ENCODE peak calls at places on chromosomes 11 and 22, in ten cellular contexts. C, S, G, J, E, A, D, Z, H and I are unnamed samples.

GRCh38 chr11:102807921-102808320 is 10.0 kb upstream of the MMP1 start:
- DNase-seq in C (no peak), S (peak; percentile 92), G (peak; percentile 38), J (no peak), E (peak; percentile 93), A (peak; percentile 31), D (no peak), Z (no peak), H (no peak), I (no peak)

GRCh38 chr11:72012091-72012630 is 13.5 kb downstream of the IL18BP start:
- DNase-seq in C (no peak), S (no peak), G (no peak), J (no peak), E (no peak), A (no peak), D (no peak), Z (no peak), H (no peak), I (no peak)

GRCh38 chr11:59221438-59221837 is 8.7 kb upstream of the MPEG1 start:
- DNase-seq in C (no peak), S (no peak), G (no peak), J (no peak), E (no peak), A (peak; percentile 91), D (peak; percentile 61), Z (no peak), H (no peak), I (no peak)

GRCh38 chr11:40602866-40603578 is 856.4 kb downstream of the LRRC4C start:
- DNase-seq in C (no peak), S (peak; percentile 70), G (no peak), J (no peak), E (no peak), A (no peak), D (peak; percentile 67), Z (no peak), H (no peak), I (peak; percentile 17)

GRCh38 chr22:26887916-26888315 is 230.5 kb downstream of the MIAT start:
- DNase-seq in C (no peak), S (no peak), G (no peak), J (no peak), E (no peak), A (no peak), D (no peak), Z (no peak), H (no peak), I (no peak)

GRCh38 chr22:21444701-21445436 is 22.3 kb upstream of the TMEM191C start:
- DNase-seq in C (no peak), S (no peak), G (no peak), J (no peak), E (peak; percentile 35), A (no peak), D (no peak), Z (no peak), H (no peak), I (no peak)

GRCh38 chr11:79626135-79626748 is 185.4 kb upstream of the TENM4 start:
- DNase-seq in C (no peak), S (no peak), G (no peak), J (no peak), E (no peak), A (no peak), D (no peak), Z (no peak), H (no peak), I (peak; percentile 6)

GRCh38 chr11:77211040-77211451 is 83.0 kb downstream of the MYO7A start:
- DNase-seq in C (no peak), S (no peak), G (no peak), J (no peak), E (no peak), A (no peak), D (no peak), Z (no peak), H (peak; percentile 18), I (no peak)

GRCh38 chr11:18705651-18706281 is 7.2 kb downstream of the TMEM86A start:
- DNase-seq in C (no peak), S (no peak), G (peak; percentile 26), J (no peak), E (no peak), A (no peak), D (no peak), Z (no peak), H (no peak), I (no peak)

GRCh38 chr11:79440451-79441158 is at the start of gene TENM4:
- DNase-seq in C (peak; percentile 94), S (peak; percentile 85), G (peak; percentile 77), J (no peak), E (peak; percentile 85), A (peak; percentile 96), D (peak; percentile 55), Z (no peak), H (peak; percentile 52), I (peak; percentile 92)

GRCh38 chr11:75143420-75143731 is 7.5 kb upstream of the SLCO2B1 start:
- DNase-seq in C (no peak), S (no peak), G (no peak), J (no peak), E (no peak), A (no peak), D (no peak), Z (no peak), H (no peak), I (no peak)

GRCh38 chr11:13105237-13105844 is 96.2 kb downstream of the RASSF10 start:
- DNase-seq in C (no peak), S (no peak), G (peak; percentile 67), J (no peak), E (no peak), A (no peak), D (no peak), Z (no peak), H (no peak), I (no peak)

GRCh38 chr22:49768511-49768910 is 59.2 kb downstream of the BRD1 start:
- DNase-seq in C (no peak), S (no peak), G (no peak), J (no peak), E (no peak), A (peak; percentile 13), D (no peak), Z (no peak), H (no peak), I (no peak)

GRCh38 chr11:132430352-132431091 is 1060.1 kb downstream of the NTM start:
- DNase-seq in C (no peak), S (no peak), G (peak; percentile 71), J (no peak), E (no peak), A (peak; percentile 1), D (no peak), Z (no peak), H (no peak), I (peak; percentile 37)

GRCh38 chr11:117231637-117232021 is 244 bp downstream of the PCSK7 start:
- DNase-seq in C (no peak), S (no peak), G (no peak), J (no peak), E (no peak), A (no peak), D (no peak), Z (no peak), H (no peak), I (no peak)

GRCh38 chr22:46443850-46444389 is 93.5 kb downstream of the CELSR1 start:
- DNase-seq in C (no peak), S (no peak), G (no peak), J (no peak), E (peak; percentile 55), A (no peak), D (no peak), Z (no peak), H (no peak), I (no peak)

GRCh38 chr11:12529793-12530192 is 144.4 kb upstream of the TEAD1 start:
- DNase-seq in C (no peak), S (no peak), G (no peak), J (no peak), E (no peak), A (peak; percentile 72), D (no peak), Z (no peak), H (no peak), I (no peak)

GRCh38 chr22:16568425-16568758 is 24.2 kb downstream of the CCT8L2 start:
- DNase-seq in C (no peak), S (no peak), G (no peak), J (no peak), E (no peak), A (no peak), D (no peak), Z (no peak), H (no peak), I (no peak)

GRCh38 chr22:38872831-38873248 is 824 bp upstream of the CBX6 start:
- DNase-seq in C (peak; percentile 79), S (peak; percentile 51), G (peak; percentile 53), J (no peak), E (peak; percentile 81), A (peak; percentile 57), D (no peak), Z (no peak), H (no peak), I (no peak)

GRCh38 chr11:121563900-121564822 is 111.4 kb upstream of the SORL1-AS1 start:
- DNase-seq in C (no peak), S (no peak), G (peak; percentile 80), J (no peak), E (no peak), A (peak; percentile 21), D (no peak), Z (no peak), H (no peak), I (peak; percentile 14)

GRCh38 chr11:75320643-75321042 is 30.8 kb downstream of the ARRB1 start:
- DNase-seq in C (no peak), S (no peak), G (no peak), J (no peak), E (peak; percentile 48), A (no peak), D (no peak), Z (no peak), H (no peak), I (no peak)

GRCh38 chr11:19903620-19904069 is 191.0 kb downstream of the NAV2 start:
- DNase-seq in C (peak; percentile 72), S (peak; percentile 80), G (peak; percentile 69), J (no peak), E (peak; percentile 94), A (peak; percentile 84), D (peak; percentile 65), Z (peak; percentile 13), H (peak; percentile 33), I (peak; percentile 68)

GRCh38 chr11:132220464-132220863 is 850.0 kb downstream of the NTM start:
- DNase-seq in C (no peak), S (no peak), G (no peak), J (no peak), E (no peak), A (peak; percentile 2), D (no peak), Z (no peak), H (no peak), I (peak; percentile 91)

GRCh38 chr11:22130462-22131053 is 62.3 kb upstream of the ANO5 start:
- DNase-seq in C (no peak), S (peak; percentile 40), G (peak; percentile 3), J (no peak), E (no peak), A (no peak), D (no peak), Z (no peak), H (no peak), I (no peak)

GRCh38 chr11:26229270-26229669 is 102.7 kb upstream of the ANO3 start:
- DNase-seq in C (no peak), S (no peak), G (no peak), J (no peak), E (no peak), A (peak; percentile 100), D (peak; percentile 61), Z (no peak), H (no peak), I (peak; percentile 79)

GRCh38 chr11:114166897-114167323 is 107.4 kb downstream of the ZBTB16 start:
- DNase-seq in C (no peak), S (no peak), G (peak; percentile 88), J (peak; percentile 15), E (no peak), A (peak; percentile 98), D (peak; percentile 77), Z (no peak), H (no peak), I (peak; percentile 80)

GRCh38 chr11:69106124-69106811 is 49.5 kb upstream of the SMIM38 start:
- DNase-seq in C (no peak), S (no peak), G (no peak), J (no peak), E (no peak), A (no peak), D (no peak), Z (no peak), H (no peak), I (no peak)

GRCh38 chr11:108241370-108242037 is 18.6 kb downstream of the ATM start:
- DNase-seq in C (no peak), S (no peak), G (no peak), J (no peak), E (no peak), A (no peak), D (no peak), Z (no peak), H (no peak), I (no peak)